ENCODE peak calls at places on chromosomes 3 and 15, in eight cellular contexts. L is OCI-LY7, Q is DND-41, M is upper lobe of right lung, G is PC-3, B is HepG2, U is Peyer's patch, K is IMR-90. Y is an unnamed sample. For H3K4me1 and H3K36me3, the result is how much of the 10 kb centered on the place peaks cover.

GRCh38 chr15:91942676-91943417 is 89.3 kb downstream of the SLCO3A1 start:
- DNase-seq in K (peak), U (no peak), Q (peak), G (peak), L (peak), B (peak), M (peak), Y (peak)

GRCh38 chr3:194832346-194833104 is 146.8 kb downstream of the FAM43A start:
- DNase-seq in G (peak), K (no peak), Q (no peak), B (no peak), U (no peak), M (no peak), L (no peak), Y (no peak)

GRCh38 chr15:41655716-41656115 is 4.5 kb upstream of the MGA start:
- DNase-seq in G (peak), K (peak), Q (no peak), B (no peak), M (no peak), L (no peak), U (no peak), Y (no peak)

GRCh38 chr15:98138910-98139309 is 178.4 kb downstream of the ARRDC4 start:
- DNase-seq in M (no peak), K (no peak), U (no peak), B (no peak), L (no peak), Q (peak), G (no peak), Y (no peak)

GRCh38 chr15:37616215-37616614 is 318.2 kb upstream of the TMCO5A start:
- DNase-seq in B (no peak), Q (no peak), K (no peak), U (no peak), L (no peak), M (no peak), G (peak), Y (no peak)

GRCh38 chr15:74384566-74385441 is 17.4 kb upstream of the CYP11A1 start:
- DNase-seq in Q (peak), B (no peak), U (peak), K (no peak), L (peak), G (peak), M (no peak), Y (peak)

GRCh38 chr3:72860053-72860452 is 11.8 kb upstream of the SHQ1 start:
- DNase-seq in M (no peak), L (no peak), K (no peak), U (no peak), Q (no peak), B (no peak), G (no peak), Y (no peak)

GRCh38 chr3:40624189-40624754 is 99.5 kb downstream of the ZNF621 start:
- DNase-seq in L (no peak), G (no peak), M (no peak), K (no peak), Q (no peak), U (no peak), B (no peak), Y (no peak)

GRCh38 chr15:27685638-27686037 is 413.5 kb downstream of the OCA2 start:
- DNase-seq in M (no peak), L (no peak), K (no peak), U (no peak), B (no peak), Q (no peak), G (no peak), Y (no peak)

GRCh38 chr15:84748274-84749110 is at the start of gene ZNF592:
- DNase-seq in Q (peak), L (peak), G (peak), B (peak), U (peak), M (peak), K (peak), Y (peak)

GRCh38 chr15:25134546-25134945 is 179.8 kb downstream of the SNRPN start:
- DNase-seq in M (no peak), K (peak), L (no peak), U (no peak), G (no peak), B (peak), Q (no peak), Y (no peak)

GRCh38 chr15:41512078-41512394 is 1.6 kb downstream of the LTK start:
- DNase-seq in Q (no peak), K (no peak), U (peak), B (no peak), G (no peak), L (no peak), M (no peak), Y (no peak)

GRCh38 chr3:172678068-172678467 is 32.8 kb downstream of the NCEH1 start:
- DNase-seq in M (no peak), G (peak), B (no peak), L (no peak), Q (no peak), K (no peak), U (no peak), Y (no peak)

GRCh38 chr15:26887926-26888666 is 21.2 kb downstream of the GABRA5 start:
- DNase-seq in Q (no peak), B (no peak), K (no peak), U (no peak), G (no peak), M (no peak), L (no peak), Y (no peak)

GRCh38 chr3:119598410-119599098 is 869 bp downstream of the PLA1A start:
- DNase-seq in G (no peak), B (no peak), Q (no peak), K (no peak), L (no peak), U (no peak), M (no peak), Y (no peak)

GRCh38 chr3:59751606-59752005 is 701.8 kb upstream of the CFAP20DC start:
- DNase-seq in Q (no peak), B (no peak), M (no peak), G (no peak), L (no peak), K (no peak), U (no peak), Y (no peak)

GRCh38 chr15:90883971-90884718 is at the start of gene FES:
- DNase-seq in K (peak), G (no peak), M (peak), L (no peak), U (peak), Q (no peak), B (no peak), Y (no peak)

GRCh38 chr15:90884719-90885431 is 571 bp downstream of the FES start:
- DNase-seq in K (no peak), Q (no peak), L (no peak), B (no peak), G (no peak), U (no peak), M (no peak), Y (no peak)

GRCh38 chr15:90887037-90887481 is 2.8 kb downstream of the FES start:
- DNase-seq in L (no peak), M (no peak), Q (no peak), U (no peak), G (no peak), B (no peak), K (no peak), Y (no peak)

GRCh38 chr15:90886291-90886614 is 1.9 kb downstream of the FES start:
- DNase-seq in K (no peak), B (no peak), M (no peak), U (no peak), G (no peak), L (no peak), Q (no peak), Y (no peak)

DNA sequence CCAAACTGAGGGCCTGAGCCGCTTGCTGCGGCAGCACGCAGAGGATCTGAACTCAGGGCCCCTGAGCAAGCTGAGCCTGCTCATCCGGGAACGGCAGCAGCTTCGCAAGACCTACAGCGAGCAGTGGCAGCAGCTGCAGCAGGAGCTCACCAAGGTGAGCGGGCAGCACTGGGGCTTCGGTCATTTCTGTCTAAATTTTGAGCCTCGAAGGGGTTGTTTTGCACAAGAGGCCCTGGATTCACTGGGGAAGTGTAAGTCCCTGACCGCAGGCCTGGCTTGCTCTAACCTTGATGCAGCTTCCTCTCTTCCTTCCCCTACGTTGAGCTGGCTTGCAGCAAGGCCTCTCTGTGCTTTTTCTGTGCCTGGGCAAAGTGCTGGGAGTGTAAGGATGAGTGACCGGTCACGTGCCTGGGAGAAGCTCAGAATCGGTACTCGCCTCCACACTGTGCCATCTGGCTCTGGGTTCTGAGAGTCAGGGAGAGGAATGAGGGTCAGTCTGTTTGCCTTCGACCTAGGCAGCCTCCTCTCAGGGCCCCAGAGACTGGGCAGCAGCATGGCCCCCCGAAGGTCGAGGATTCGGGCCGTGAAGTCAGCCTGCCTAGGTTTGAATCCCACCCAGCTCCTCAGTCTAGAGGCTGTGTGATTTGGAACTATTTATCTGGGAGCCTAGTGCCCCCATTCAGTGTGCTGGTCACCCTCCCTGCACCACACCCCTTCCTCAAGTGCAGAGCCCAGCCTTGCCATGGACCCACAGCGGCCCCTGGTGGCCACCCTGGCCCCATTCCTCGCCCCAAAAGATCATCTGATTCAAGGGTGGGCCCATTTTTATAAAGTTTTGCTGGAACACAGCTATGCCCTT is 1.4 kb downstream of the FES start:
- DNase-seq in U (peak), Q (peak), B (no peak), G (peak), L (peak), K (peak), M (peak), Y (peak)
- H3K4me3 ChIP-seq in U (peak), Q (no peak), B (no peak), G (no peak), L (no peak), K (no peak), M (peak), Y (no peak)

DNA sequence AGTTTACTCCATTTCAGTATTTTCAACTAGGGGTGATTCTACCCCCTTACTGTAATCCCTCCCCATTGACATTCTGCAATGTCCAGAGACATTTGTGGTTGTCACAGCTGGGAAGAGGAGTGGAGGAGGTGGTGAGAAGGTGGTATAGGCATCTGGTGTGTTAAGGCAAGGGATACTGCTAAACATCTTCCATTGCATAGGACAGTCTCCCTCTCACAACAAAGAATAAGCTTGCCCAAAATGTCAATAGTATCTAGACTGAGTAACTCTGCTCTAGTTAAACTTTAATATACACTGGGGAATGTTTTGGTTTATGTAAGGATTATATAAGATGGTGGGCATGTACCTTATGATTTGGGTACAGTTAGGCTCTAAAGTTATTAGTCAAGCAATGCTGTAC is 737.6 kb downstream of the ROBO1 start:
- DNase-seq in L (no peak), Q (no peak), G (no peak), U (no peak), K (no peak), B (no peak), M (no peak), Y (no peak)
- H3K4me1 ChIP-seq in L (under half), Q (under half), G (under half), U (under half), K (under half), B (under half), M (under half), Y (under half)

GRCh38 chr3:12963869-12964712 is 109.1 kb downstream of the IQSEC1 start:
- DNase-seq in G (no peak), K (peak), B (peak), L (no peak), Q (no peak), M (no peak), U (no peak), Y (no peak)
- H3K36me3 ChIP-seq in G (under half), K (under half), B (under half), L (under half), Q (under half), M (under half), U (under half), Y (under half)

GRCh38 chr3:16908408-16908807 is 23.7 kb downstream of the PLCL2 start:
- DNase-seq in K (no peak), G (no peak), B (no peak), Q (no peak), M (no peak), L (no peak), U (no peak), Y (no peak)

GRCh38 chr3:16908006-16908405 is 23.3 kb downstream of the PLCL2 start:
- DNase-seq in B (no peak), Q (no peak), K (no peak), M (no peak), G (no peak), L (no peak), U (no peak), Y (no peak)

GRCh38 chr3:16905704-16906103 is 20.9 kb downstream of the PLCL2 start:
- DNase-seq in M (no peak), L (no peak), K (no peak), B (no peak), G (no peak), Q (no peak), U (no peak), Y (no peak)

GRCh38 chr3:16906679-16907078 is 21.9 kb downstream of the PLCL2 start:
- DNase-seq in Q (no peak), M (no peak), L (no peak), B (no peak), K (peak), G (peak), U (no peak), Y (no peak)

DNA sequence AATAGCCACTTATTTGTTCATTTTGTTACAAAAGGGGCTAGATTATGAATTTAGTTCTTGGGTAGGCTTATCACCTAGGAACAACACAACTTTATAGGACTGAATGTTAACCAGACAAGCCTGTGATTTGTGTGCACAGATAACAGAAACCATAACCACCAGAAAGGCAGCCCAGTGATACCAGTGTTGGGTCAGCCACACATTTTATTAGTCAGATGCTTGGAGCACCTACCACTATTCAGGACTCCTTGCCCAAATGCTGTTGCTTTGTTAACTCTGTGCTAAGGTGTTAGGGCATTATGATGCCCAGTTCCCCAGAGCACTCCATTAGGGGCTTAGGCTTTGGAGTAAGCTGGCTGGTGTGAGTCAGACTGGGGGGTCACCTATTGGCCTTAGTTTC is 22.5 kb downstream of the PLCL2 start:
- DNase-seq in K (no peak), L (no peak), M (no peak), G (peak), B (no peak), U (no peak), Q (no peak), Y (no peak)
- H3K4me3 ChIP-seq in K (no peak), L (no peak), M (no peak), G (no peak), B (no peak), U (no peak), Q (no peak), Y (peak)

DNA sequence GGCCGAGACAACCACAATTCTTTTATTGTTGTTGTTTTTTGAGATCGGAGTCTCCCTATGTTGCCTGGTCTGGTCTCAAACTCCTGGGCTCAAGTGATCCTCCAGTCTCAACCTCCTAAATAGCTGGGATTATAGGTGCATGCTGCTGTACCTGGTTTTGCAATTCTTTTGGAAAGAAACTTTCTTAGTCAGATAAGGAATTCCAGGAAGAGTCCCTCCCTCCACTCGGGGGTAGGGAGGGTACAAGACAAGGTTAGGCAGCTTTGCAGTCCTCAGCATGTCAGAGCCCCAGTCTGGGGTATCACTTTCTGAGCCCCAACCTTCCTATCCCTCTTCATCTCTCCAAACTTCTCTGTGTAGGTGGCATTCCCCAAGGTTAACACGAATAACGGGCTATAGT is 33.8 kb upstream of the FURIN start:
- DNase-seq in L (no peak), M (no peak), K (no peak), U (no peak), G (no peak), B (no peak), Q (no peak), Y (no peak)
- H3K4me1 ChIP-seq in L (under half), M (under half), K (under half), U (under half), G (under half), B (under half), Q (under half), Y (under half)

GRCh38 chr15:100570282-100570681 is 31.7 kb downstream of the LINS1 start:
- DNase-seq in L (no peak), G (no peak), K (peak), Q (no peak), M (no peak), U (no peak), B (no peak), Y (no peak)
- H3K36me3 ChIP-seq in L (half or more), G (under half), K (under half), Q (under half), M (under half), U (under half), B (under half), Y (under half)